ENCODE peak calls at places on chromosomes 4 and X, in seven cellular contexts. One of them, this sample, is unnamed.
A peak's percentile ranks its signal among the peaks of the same experiment; 100 is the strongest.

GRCh38 chr4:188037003-188037713 is 41.6 kb downstream of the ZFP42 start:
- DNase-seq in A549: no peak
- DNase-seq in body of pancreas: no peak
- DNase-seq in SK-N-SH: no peak
- DNase-seq in tibial artery: no peak
- DNase-seq in GM23338: no peak
- DNase-seq in CD8-positive, alpha-beta T cell: no peak
- DNase-seq in this sample: no peak

GRCh38 chrX:29478336-29479069 is 736.9 kb upstream of the MAGEB2 start:
- DNase-seq in body of pancreas: peak; percentile 2
- DNase-seq in CD8-positive, alpha-beta T cell: no peak
- DNase-seq in SK-N-SH: peak; percentile 56
- DNase-seq in A549: peak; percentile 25
- DNase-seq in GM23338: peak; percentile 60
- DNase-seq in tibial artery: no peak
- DNase-seq in this sample: no peak

GRCh38 chrX:96424007-96424406 is 260.6 kb upstream of the DIAPH2 start:
- DNase-seq in A549: no peak
- DNase-seq in CD8-positive, alpha-beta T cell: no peak
- DNase-seq in GM23338: no peak
- DNase-seq in tibial artery: no peak
- DNase-seq in SK-N-SH: no peak
- DNase-seq in body of pancreas: no peak
- DNase-seq in this sample: no peak

GRCh38 chr4:15953625-15954024 is 9.3 kb downstream of the FGFBP2 start:
- DNase-seq in GM23338: no peak
- DNase-seq in A549: no peak
- DNase-seq in CD8-positive, alpha-beta T cell: no peak
- DNase-seq in SK-N-SH: no peak
- DNase-seq in body of pancreas: no peak
- DNase-seq in tibial artery: no peak
- DNase-seq in this sample: no peak

GRCh38 chr4:168153596-168154440 is 61.5 kb downstream of the ANXA10 start:
- DNase-seq in GM23338: peak; percentile 77
- DNase-seq in SK-N-SH: peak; percentile 30
- DNase-seq in tibial artery: peak; percentile 73
- DNase-seq in body of pancreas: peak; percentile 89
- DNase-seq in A549: peak; percentile 30
- DNase-seq in CD8-positive, alpha-beta T cell: peak; percentile 58
- DNase-seq in this sample: no peak

GRCh38 chr4:55980725-55981124 is 32.0 kb downstream of the CEP135 start:
- DNase-seq in GM23338: no peak
- DNase-seq in CD8-positive, alpha-beta T cell: no peak
- DNase-seq in A549: no peak
- DNase-seq in tibial artery: no peak
- DNase-seq in body of pancreas: no peak
- DNase-seq in SK-N-SH: no peak
- DNase-seq in this sample: no peak

GRCh38 chr4:71201817-71202576 is 136.8 kb upstream of the SLC4A4 start:
- DNase-seq in body of pancreas: no peak
- DNase-seq in SK-N-SH: no peak
- DNase-seq in tibial artery: no peak
- DNase-seq in CD8-positive, alpha-beta T cell: no peak
- DNase-seq in A549: no peak
- DNase-seq in GM23338: no peak
- DNase-seq in this sample: no peak

GRCh38 chr4:122117743-122118142 is 34.4 kb upstream of the BLTP1 start:
- DNase-seq in tibial artery: no peak
- DNase-seq in body of pancreas: no peak
- DNase-seq in CD8-positive, alpha-beta T cell: peak; percentile 14
- DNase-seq in GM23338: no peak
- DNase-seq in A549: no peak
- DNase-seq in SK-N-SH: no peak
- DNase-seq in this sample: no peak

GRCh38 chr4:173538148-173538902 is 8.3 kb upstream of the HAND2 start:
- DNase-seq in SK-N-SH: peak; percentile 68
- DNase-seq in body of pancreas: no peak
- DNase-seq in CD8-positive, alpha-beta T cell: peak; percentile 16
- DNase-seq in A549: no peak
- DNase-seq in tibial artery: peak; percentile 81
- DNase-seq in GM23338: peak; percentile 58
- DNase-seq in this sample: no peak

GRCh38 chr4:132071815-132072214 is 1077.3 kb upstream of the PCDH10 start:
- DNase-seq in A549: no peak
- DNase-seq in CD8-positive, alpha-beta T cell: no peak
- DNase-seq in GM23338: no peak
- DNase-seq in tibial artery: no peak
- DNase-seq in body of pancreas: no peak
- DNase-seq in SK-N-SH: no peak
- DNase-seq in this sample: no peak

GRCh38 chr4:27056281-27056680 is 195.6 kb downstream of the STIM2 start:
- DNase-seq in body of pancreas: no peak
- DNase-seq in SK-N-SH: no peak
- DNase-seq in A549: no peak
- DNase-seq in CD8-positive, alpha-beta T cell: no peak
- DNase-seq in GM23338: no peak
- DNase-seq in tibial artery: no peak
- DNase-seq in this sample: no peak

GRCh38 chrX:24100713-24101112 is 46.0 kb downstream of the EIF2S3 start:
- DNase-seq in GM23338: no peak
- DNase-seq in CD8-positive, alpha-beta T cell: no peak
- DNase-seq in SK-N-SH: no peak
- DNase-seq in A549: no peak
- DNase-seq in body of pancreas: no peak
- DNase-seq in tibial artery: no peak
- DNase-seq in this sample: no peak

GRCh38 chr4:186557061-186557460 is 1.7 kb upstream of the MTNR1A start:
- DNase-seq in tibial artery: no peak
- DNase-seq in body of pancreas: no peak
- DNase-seq in CD8-positive, alpha-beta T cell: no peak
- DNase-seq in SK-N-SH: no peak
- DNase-seq in A549: no peak
- DNase-seq in GM23338: no peak
- DNase-seq in this sample: no peak

GRCh38 chr4:6957148-6957520 is 47.5 kb downstream of the TBC1D14 start:
- DNase-seq in GM23338: no peak
- DNase-seq in tibial artery: peak; percentile 28
- DNase-seq in A549: no peak
- DNase-seq in CD8-positive, alpha-beta T cell: no peak
- DNase-seq in SK-N-SH: no peak
- DNase-seq in body of pancreas: no peak
- DNase-seq in this sample: no peak

GRCh38 chr4:147815741-147816140 is 83.9 kb downstream of the ARHGAP10 start:
- DNase-seq in GM23338: no peak
- DNase-seq in tibial artery: no peak
- DNase-seq in SK-N-SH: no peak
- DNase-seq in body of pancreas: no peak
- DNase-seq in CD8-positive, alpha-beta T cell: no peak
- DNase-seq in A549: no peak
- DNase-seq in this sample: no peak

GRCh38 chr4:147814334-147814733 is 82.4 kb downstream of the ARHGAP10 start:
- DNase-seq in GM23338: no peak
- DNase-seq in SK-N-SH: no peak
- DNase-seq in tibial artery: no peak
- DNase-seq in A549: no peak
- DNase-seq in body of pancreas: no peak
- DNase-seq in CD8-positive, alpha-beta T cell: no peak
- DNase-seq in this sample: no peak

GRCh38 chr4:147816382-147817254 is 84.7 kb downstream of the ARHGAP10 start:
- DNase-seq in body of pancreas: no peak
- DNase-seq in A549: no peak
- DNase-seq in SK-N-SH: no peak
- DNase-seq in tibial artery: peak; percentile 75
- DNase-seq in CD8-positive, alpha-beta T cell: no peak
- DNase-seq in GM23338: no peak
- DNase-seq in this sample: no peak

GRCh38 chr4:147811878-147812277 is 80.0 kb downstream of the ARHGAP10 start:
- DNase-seq in SK-N-SH: no peak
- DNase-seq in GM23338: no peak
- DNase-seq in A549: no peak
- DNase-seq in body of pancreas: no peak
- DNase-seq in CD8-positive, alpha-beta T cell: no peak
- DNase-seq in tibial artery: no peak
- DNase-seq in this sample: no peak

GRCh38 chr4:147813107-147813773 is 81.4 kb downstream of the ARHGAP10 start:
- DNase-seq in body of pancreas: no peak
- DNase-seq in SK-N-SH: no peak
- DNase-seq in tibial artery: no peak
- DNase-seq in GM23338: no peak
- DNase-seq in CD8-positive, alpha-beta T cell: no peak
- DNase-seq in A549: no peak
- DNase-seq in this sample: no peak
- H3K27ac ChIP-seq in body of pancreas: no peak overlapping the region
- H3K27ac ChIP-seq in SK-N-SH: peak overlapping the region; percentile 20
- H3K27ac ChIP-seq in tibial artery: peak overlapping the region; percentile 84
- H3K27ac ChIP-seq in GM23338: no peak overlapping the region
- H3K27ac ChIP-seq in CD8-positive, alpha-beta T cell: no peak overlapping the region
- H3K27ac ChIP-seq in A549: no peak overlapping the region
- H3K27ac ChIP-seq in this sample: peak overlapping the region; percentile 58

GRCh38 chr4:21205821-21206531 is 505.7 kb downstream of the PACRGL start:
- DNase-seq in body of pancreas: no peak
- DNase-seq in A549: no peak
- DNase-seq in SK-N-SH: no peak
- DNase-seq in tibial artery: no peak
- DNase-seq in CD8-positive, alpha-beta T cell: no peak
- DNase-seq in GM23338: peak; percentile 7
- DNase-seq in this sample: no peak
- H3K4me3 ChIP-seq in body of pancreas: no peak overlapping the region
- H3K4me3 ChIP-seq in A549: no peak overlapping the region
- H3K4me3 ChIP-seq in SK-N-SH: no peak overlapping the region
- H3K4me3 ChIP-seq in tibial artery: no peak overlapping the region
- H3K4me3 ChIP-seq in CD8-positive, alpha-beta T cell: no peak overlapping the region
- H3K4me3 ChIP-seq in GM23338: no peak overlapping the region
- H3K4me3 ChIP-seq in this sample: no peak overlapping the region

GRCh38 chr4:1082215-1083182 is 30.9 kb downstream of the RNF212 start:
- DNase-seq in body of pancreas: peak; percentile 97
- DNase-seq in SK-N-SH: no peak
- DNase-seq in CD8-positive, alpha-beta T cell: no peak
- DNase-seq in A549: peak; percentile 71
- DNase-seq in tibial artery: peak; percentile 87
- DNase-seq in GM23338: no peak
- DNase-seq in this sample: no peak
- TF ChIP-seq CTCF in body of pancreas: no peak
- TF ChIP-seq CTCF in SK-N-SH: no peak
- TF ChIP-seq CTCF in CD8-positive, alpha-beta T cell: no peak
- TF ChIP-seq CTCF in A549: no peak
- TF ChIP-seq CTCF in tibial artery: no peak
- TF ChIP-seq CTCF in GM23338: no peak
- TF ChIP-seq CTCF in this sample: no peak

DNA sequence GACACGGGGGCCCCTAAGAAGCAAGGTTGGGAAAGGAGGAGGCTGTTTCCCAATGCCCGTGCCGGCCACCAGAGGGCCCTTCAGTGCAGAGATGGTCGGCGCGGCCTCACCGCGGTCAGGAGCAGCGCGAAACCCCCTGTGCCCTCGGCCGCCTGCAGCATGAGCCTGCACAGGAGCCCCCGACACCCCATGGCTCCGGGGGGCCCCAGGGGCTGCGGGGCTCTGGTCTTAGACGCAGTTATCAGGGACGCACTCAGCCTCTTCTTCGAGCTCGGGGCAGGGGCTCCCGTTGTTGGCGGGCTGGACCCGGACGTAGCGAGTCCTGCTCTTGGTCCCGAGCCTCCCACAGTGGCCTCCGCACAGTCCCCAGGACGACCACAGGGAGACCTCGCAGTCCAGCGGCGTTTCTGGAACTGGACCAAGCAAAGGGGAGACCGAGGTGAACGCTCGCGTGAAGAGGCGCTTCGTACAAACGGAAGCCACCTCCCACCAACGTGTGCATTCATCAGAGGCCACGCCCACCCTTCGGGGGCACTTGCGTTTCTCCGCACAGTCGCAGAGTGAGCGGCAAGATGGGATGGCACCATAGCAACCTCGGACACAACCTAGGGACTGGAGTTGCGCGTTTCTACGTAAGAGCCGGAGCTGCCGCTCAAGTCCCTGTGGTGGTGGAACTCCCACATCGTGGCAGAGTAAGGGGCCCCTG is 5.0 kb downstream of the SPON2 start:
- DNase-seq in CD8-positive, alpha-beta T cell: peak; percentile 91
- DNase-seq in SK-N-SH: peak; percentile 86
- DNase-seq in tibial artery: peak; percentile 87
- DNase-seq in GM23338: peak; percentile 98
- DNase-seq in A549: peak; percentile 39
- DNase-seq in body of pancreas: peak; percentile 78
- DNase-seq in this sample: no peak
- H3K27ac ChIP-seq in CD8-positive, alpha-beta T cell: peak overlapping the region; percentile 70
- H3K27ac ChIP-seq in SK-N-SH: no peak overlapping the region
- H3K27ac ChIP-seq in tibial artery: peak overlapping the region; percentile 35
- H3K27ac ChIP-seq in GM23338: no peak overlapping the region
- H3K27ac ChIP-seq in A549: peak overlapping the region; percentile 63
- H3K27ac ChIP-seq in body of pancreas: no peak overlapping the region
- H3K27ac ChIP-seq in this sample: no peak overlapping the region

GRCh38 chr4:95546866-95547707 is 1.7 kb downstream of the UNC5C start:
- DNase-seq in GM23338: peak; percentile 53
- DNase-seq in CD8-positive, alpha-beta T cell: no peak
- DNase-seq in A549: no peak
- DNase-seq in body of pancreas: no peak
- DNase-seq in tibial artery: no peak
- DNase-seq in SK-N-SH: peak; percentile 47
- DNase-seq in this sample: no peak
- H3K4me3 ChIP-seq in GM23338: peak overlapping the region; percentile 82
- H3K4me3 ChIP-seq in CD8-positive, alpha-beta T cell: no peak overlapping the region
- H3K4me3 ChIP-seq in A549: peak overlapping the region; percentile 48
- H3K4me3 ChIP-seq in body of pancreas: no peak overlapping the region
- H3K4me3 ChIP-seq in tibial artery: peak overlapping the region; percentile 81
- H3K4me3 ChIP-seq in SK-N-SH: peak overlapping the region; percentile 95
- H3K4me3 ChIP-seq in this sample: peak overlapping the region; percentile 80